ENCODE peak calls at places on chromosomes 7 and 10, in seven cellular contexts. One of them, this sample, is unnamed. For H3K36me3, the result is how much of the 10 kb centered on the place peaks cover.

GRCh38 chr10:85767936-85768335 is 598.7 kb downstream of the GRID1 start:
- DNase-seq in MM.1S: no peak
- DNase-seq in CD4-positive, CD25-positive, alpha-beta regulatory T cell: no peak
- DNase-seq in breast epithelium: no peak
- DNase-seq in small intestine: no peak
- DNase-seq in sigmoid colon: no peak
- DNase-seq in trophoblast cell: no peak
- DNase-seq in this sample: no peak

GRCh38 chr10:323651-324293 is 188.5 kb downstream of the ZMYND11 start:
- DNase-seq in trophoblast cell: peak
- DNase-seq in sigmoid colon: peak
- DNase-seq in MM.1S: no peak
- DNase-seq in breast epithelium: no peak
- DNase-seq in small intestine: no peak
- DNase-seq in CD4-positive, CD25-positive, alpha-beta regulatory T cell: peak
- DNase-seq in this sample: peak

GRCh38 chr10:79104264-79104954 is 35.6 kb downstream of the ZMIZ1 start:
- DNase-seq in sigmoid colon: peak
- DNase-seq in small intestine: no peak
- DNase-seq in MM.1S: no peak
- DNase-seq in CD4-positive, CD25-positive, alpha-beta regulatory T cell: no peak
- DNase-seq in breast epithelium: no peak
- DNase-seq in trophoblast cell: no peak
- DNase-seq in this sample: peak

GRCh38 chr10:70993051-70993450 is 104.7 kb upstream of the PCBD1 start:
- DNase-seq in CD4-positive, CD25-positive, alpha-beta regulatory T cell: no peak
- DNase-seq in breast epithelium: peak
- DNase-seq in sigmoid colon: no peak
- DNase-seq in trophoblast cell: no peak
- DNase-seq in MM.1S: no peak
- DNase-seq in small intestine: no peak
- DNase-seq in this sample: no peak

GRCh38 chr7:45159296-45159695 is 1.7 kb downstream of the RAMP3 start:
- DNase-seq in trophoblast cell: no peak
- DNase-seq in breast epithelium: no peak
- DNase-seq in MM.1S: no peak
- DNase-seq in CD4-positive, CD25-positive, alpha-beta regulatory T cell: no peak
- DNase-seq in small intestine: no peak
- DNase-seq in sigmoid colon: peak
- DNase-seq in this sample: no peak

GRCh38 chr10:88216976-88217375 is 353.6 kb downstream of the PTEN start:
- DNase-seq in breast epithelium: no peak
- DNase-seq in small intestine: peak
- DNase-seq in sigmoid colon: no peak
- DNase-seq in MM.1S: no peak
- DNase-seq in trophoblast cell: no peak
- DNase-seq in CD4-positive, CD25-positive, alpha-beta regulatory T cell: no peak
- DNase-seq in this sample: no peak

GRCh38 chr10:69100136-69100872 is 12.4 kb downstream of the SRGN start:
- DNase-seq in sigmoid colon: no peak
- DNase-seq in CD4-positive, CD25-positive, alpha-beta regulatory T cell: no peak
- DNase-seq in small intestine: no peak
- DNase-seq in trophoblast cell: no peak
- DNase-seq in breast epithelium: no peak
- DNase-seq in MM.1S: no peak
- DNase-seq in this sample: no peak

GRCh38 chr7:45874408-45875131 is 1.7 kb upstream of the CCDC201 start:
- DNase-seq in CD4-positive, CD25-positive, alpha-beta regulatory T cell: no peak
- DNase-seq in MM.1S: no peak
- DNase-seq in small intestine: no peak
- DNase-seq in trophoblast cell: peak
- DNase-seq in breast epithelium: no peak
- DNase-seq in sigmoid colon: no peak
- DNase-seq in this sample: peak

GRCh38 chr7:148334959-148335577 is 255.5 kb upstream of the C7orf33 start:
- DNase-seq in breast epithelium: no peak
- DNase-seq in MM.1S: no peak
- DNase-seq in CD4-positive, CD25-positive, alpha-beta regulatory T cell: no peak
- DNase-seq in sigmoid colon: no peak
- DNase-seq in trophoblast cell: no peak
- DNase-seq in small intestine: peak
- DNase-seq in this sample: no peak

GRCh38 chr7:25777969-25778767 is 373.8 kb upstream of the NFE2L3 start:
- DNase-seq in CD4-positive, CD25-positive, alpha-beta regulatory T cell: no peak
- DNase-seq in trophoblast cell: no peak
- DNase-seq in MM.1S: no peak
- DNase-seq in small intestine: no peak
- DNase-seq in sigmoid colon: no peak
- DNase-seq in breast epithelium: no peak
- DNase-seq in this sample: no peak

GRCh38 chr10:2839081-2839725 is 228.1 kb upstream of the PFKP start:
- DNase-seq in sigmoid colon: no peak
- DNase-seq in trophoblast cell: peak
- DNase-seq in CD4-positive, CD25-positive, alpha-beta regulatory T cell: no peak
- DNase-seq in breast epithelium: no peak
- DNase-seq in small intestine: peak
- DNase-seq in MM.1S: peak
- DNase-seq in this sample: peak

GRCh38 chr7:70618020-70618551 is 513.9 kb upstream of the GALNT17 start:
- DNase-seq in CD4-positive, CD25-positive, alpha-beta regulatory T cell: no peak
- DNase-seq in trophoblast cell: no peak
- DNase-seq in breast epithelium: no peak
- DNase-seq in MM.1S: no peak
- DNase-seq in sigmoid colon: no peak
- DNase-seq in small intestine: no peak
- DNase-seq in this sample: no peak

GRCh38 chr10:13990392-13990805 is 340.3 kb downstream of the FRMD4A start:
- DNase-seq in trophoblast cell: no peak
- DNase-seq in CD4-positive, CD25-positive, alpha-beta regulatory T cell: no peak
- DNase-seq in breast epithelium: no peak
- DNase-seq in MM.1S: no peak
- DNase-seq in sigmoid colon: peak
- DNase-seq in small intestine: no peak
- DNase-seq in this sample: peak

GRCh38 chr10:29056729-29057128 is 232.1 kb upstream of the LYZL1 start:
- DNase-seq in sigmoid colon: no peak
- DNase-seq in CD4-positive, CD25-positive, alpha-beta regulatory T cell: no peak
- DNase-seq in small intestine: peak
- DNase-seq in trophoblast cell: no peak
- DNase-seq in breast epithelium: no peak
- DNase-seq in MM.1S: no peak
- DNase-seq in this sample: no peak

GRCh38 chr10:110898391-110898790 is 20.6 kb downstream of the BBIP1 start:
- DNase-seq in small intestine: no peak
- DNase-seq in sigmoid colon: no peak
- DNase-seq in CD4-positive, CD25-positive, alpha-beta regulatory T cell: no peak
- DNase-seq in trophoblast cell: no peak
- DNase-seq in breast epithelium: no peak
- DNase-seq in MM.1S: no peak
- DNase-seq in this sample: peak

GRCh38 chr10:119001717-119002500 is 27.6 kb upstream of the NANOS1 start:
- DNase-seq in small intestine: no peak
- DNase-seq in trophoblast cell: no peak
- DNase-seq in breast epithelium: no peak
- DNase-seq in CD4-positive, CD25-positive, alpha-beta regulatory T cell: no peak
- DNase-seq in sigmoid colon: no peak
- DNase-seq in MM.1S: no peak
- DNase-seq in this sample: no peak

GRCh38 chr10:43217563-43218205 is 49.2 kb downstream of the RASGEF1A start:
- DNase-seq in trophoblast cell: peak
- DNase-seq in MM.1S: no peak
- DNase-seq in sigmoid colon: no peak
- DNase-seq in breast epithelium: no peak
- DNase-seq in CD4-positive, CD25-positive, alpha-beta regulatory T cell: no peak
- DNase-seq in small intestine: no peak
- DNase-seq in this sample: no peak

GRCh38 chr10:114061148-114061547 is 17.5 kb downstream of the ADRB1 start:
- DNase-seq in sigmoid colon: no peak
- DNase-seq in breast epithelium: no peak
- DNase-seq in trophoblast cell: no peak
- DNase-seq in MM.1S: no peak
- DNase-seq in CD4-positive, CD25-positive, alpha-beta regulatory T cell: no peak
- DNase-seq in small intestine: no peak
- DNase-seq in this sample: no peak

GRCh38 chr7:119937745-119938144 is 335.2 kb upstream of the KCND2 start:
- DNase-seq in sigmoid colon: no peak
- DNase-seq in small intestine: no peak
- DNase-seq in breast epithelium: no peak
- DNase-seq in MM.1S: no peak
- DNase-seq in trophoblast cell: no peak
- DNase-seq in CD4-positive, CD25-positive, alpha-beta regulatory T cell: no peak
- DNase-seq in this sample: no peak

GRCh38 chr10:114026189-114027040 is 17.3 kb upstream of the ADRB1 start:
- DNase-seq in MM.1S: no peak
- DNase-seq in sigmoid colon: no peak
- DNase-seq in CD4-positive, CD25-positive, alpha-beta regulatory T cell: no peak
- DNase-seq in trophoblast cell: peak
- DNase-seq in breast epithelium: no peak
- DNase-seq in small intestine: no peak
- DNase-seq in this sample: peak

GRCh38 chr10:29501692-29502091 is 133.1 kb downstream of the SVIL start:
- DNase-seq in trophoblast cell: peak
- DNase-seq in breast epithelium: no peak
- DNase-seq in CD4-positive, CD25-positive, alpha-beta regulatory T cell: no peak
- DNase-seq in sigmoid colon: no peak
- DNase-seq in small intestine: no peak
- DNase-seq in MM.1S: no peak
- DNase-seq in this sample: peak

GRCh38 chr7:22301790-22302189 is 55.2 kb downstream of the RAPGEF5 start:
- DNase-seq in sigmoid colon: no peak
- DNase-seq in MM.1S: no peak
- DNase-seq in CD4-positive, CD25-positive, alpha-beta regulatory T cell: no peak
- DNase-seq in trophoblast cell: no peak
- DNase-seq in breast epithelium: no peak
- DNase-seq in small intestine: peak
- DNase-seq in this sample: no peak
- H3K36me3 ChIP-seq in sigmoid colon: under half
- H3K36me3 ChIP-seq in MM.1S: under half
- H3K36me3 ChIP-seq in CD4-positive, CD25-positive, alpha-beta regulatory T cell: under half
- H3K36me3 ChIP-seq in trophoblast cell: under half
- H3K36me3 ChIP-seq in breast epithelium: under half
- H3K36me3 ChIP-seq in small intestine: under half
- H3K36me3 ChIP-seq in this sample: under half

GRCh38 chr7:151776446-151776845 is 100.5 kb downstream of the PRKAG2 start:
- DNase-seq in small intestine: no peak
- DNase-seq in CD4-positive, CD25-positive, alpha-beta regulatory T cell: no peak
- DNase-seq in sigmoid colon: peak
- DNase-seq in trophoblast cell: no peak
- DNase-seq in breast epithelium: no peak
- DNase-seq in MM.1S: no peak
- DNase-seq in this sample: no peak

GRCh38 chr7:151779255-151779654 is 97.7 kb downstream of the PRKAG2 start:
- DNase-seq in CD4-positive, CD25-positive, alpha-beta regulatory T cell: no peak
- DNase-seq in breast epithelium: no peak
- DNase-seq in small intestine: no peak
- DNase-seq in trophoblast cell: no peak
- DNase-seq in sigmoid colon: no peak
- DNase-seq in MM.1S: no peak
- DNase-seq in this sample: no peak

GRCh38 chr7:151777511-151777880 is 99.4 kb downstream of the PRKAG2 start:
- DNase-seq in sigmoid colon: peak
- DNase-seq in breast epithelium: no peak
- DNase-seq in CD4-positive, CD25-positive, alpha-beta regulatory T cell: no peak
- DNase-seq in small intestine: no peak
- DNase-seq in MM.1S: no peak
- DNase-seq in trophoblast cell: no peak
- DNase-seq in this sample: no peak

GRCh38 chr7:151776876-151777510 is 99.9 kb downstream of the PRKAG2 start:
- DNase-seq in small intestine: no peak
- DNase-seq in CD4-positive, CD25-positive, alpha-beta regulatory T cell: no peak
- DNase-seq in MM.1S: no peak
- DNase-seq in trophoblast cell: no peak
- DNase-seq in breast epithelium: no peak
- DNase-seq in sigmoid colon: no peak
- DNase-seq in this sample: no peak

GRCh38 chr7:151777913-151778670 is 98.8 kb downstream of the PRKAG2 start:
- DNase-seq in small intestine: no peak
- DNase-seq in MM.1S: no peak
- DNase-seq in trophoblast cell: peak
- DNase-seq in breast epithelium: no peak
- DNase-seq in CD4-positive, CD25-positive, alpha-beta regulatory T cell: no peak
- DNase-seq in sigmoid colon: peak
- DNase-seq in this sample: no peak
- H3K36me3 ChIP-seq in small intestine: under half
- H3K36me3 ChIP-seq in MM.1S: under half
- H3K36me3 ChIP-seq in trophoblast cell: under half
- H3K36me3 ChIP-seq in breast epithelium: under half
- H3K36me3 ChIP-seq in CD4-positive, CD25-positive, alpha-beta regulatory T cell: under half
- H3K36me3 ChIP-seq in sigmoid colon: under half
- H3K36me3 ChIP-seq in this sample: under half

GRCh38 chr7:158941821-158942605 is 85.7 kb downstream of the DYNC2I1 start:
- DNase-seq in breast epithelium: no peak
- DNase-seq in trophoblast cell: no peak
- DNase-seq in CD4-positive, CD25-positive, alpha-beta regulatory T cell: no peak
- DNase-seq in sigmoid colon: no peak
- DNase-seq in small intestine: no peak
- DNase-seq in MM.1S: no peak
- DNase-seq in this sample: no peak
- H3K36me3 ChIP-seq in breast epithelium: under half
- H3K36me3 ChIP-seq in trophoblast cell: under half
- H3K36me3 ChIP-seq in CD4-positive, CD25-positive, alpha-beta regulatory T cell: under half
- H3K36me3 ChIP-seq in sigmoid colon: under half
- H3K36me3 ChIP-seq in small intestine: under half
- H3K36me3 ChIP-seq in MM.1S: under half
- H3K36me3 ChIP-seq in this sample: under half

GRCh38 chr7:99013266-99014112 is 130.4 kb downstream of the SMURF1 start:
- DNase-seq in breast epithelium: no peak
- DNase-seq in sigmoid colon: peak
- DNase-seq in trophoblast cell: no peak
- DNase-seq in small intestine: no peak
- DNase-seq in MM.1S: no peak
- DNase-seq in CD4-positive, CD25-positive, alpha-beta regulatory T cell: no peak
- DNase-seq in this sample: no peak

GRCh38 chr7:99014113-99014985 is 129.6 kb downstream of the SMURF1 start:
- DNase-seq in trophoblast cell: no peak
- DNase-seq in sigmoid colon: peak
- DNase-seq in breast epithelium: no peak
- DNase-seq in CD4-positive, CD25-positive, alpha-beta regulatory T cell: no peak
- DNase-seq in MM.1S: no peak
- DNase-seq in small intestine: no peak
- DNase-seq in this sample: no peak

GRCh38 chr7:99019523-99020412 is 124.1 kb downstream of the SMURF1 start:
- DNase-seq in sigmoid colon: peak
- DNase-seq in breast epithelium: peak
- DNase-seq in trophoblast cell: no peak
- DNase-seq in small intestine: no peak
- DNase-seq in CD4-positive, CD25-positive, alpha-beta regulatory T cell: no peak
- DNase-seq in MM.1S: no peak
- DNase-seq in this sample: no peak

GRCh38 chr7:99012722-99013121 is 131.2 kb downstream of the SMURF1 start:
- DNase-seq in breast epithelium: no peak
- DNase-seq in MM.1S: no peak
- DNase-seq in CD4-positive, CD25-positive, alpha-beta regulatory T cell: no peak
- DNase-seq in small intestine: no peak
- DNase-seq in trophoblast cell: no peak
- DNase-seq in sigmoid colon: peak
- DNase-seq in this sample: no peak

DNA sequence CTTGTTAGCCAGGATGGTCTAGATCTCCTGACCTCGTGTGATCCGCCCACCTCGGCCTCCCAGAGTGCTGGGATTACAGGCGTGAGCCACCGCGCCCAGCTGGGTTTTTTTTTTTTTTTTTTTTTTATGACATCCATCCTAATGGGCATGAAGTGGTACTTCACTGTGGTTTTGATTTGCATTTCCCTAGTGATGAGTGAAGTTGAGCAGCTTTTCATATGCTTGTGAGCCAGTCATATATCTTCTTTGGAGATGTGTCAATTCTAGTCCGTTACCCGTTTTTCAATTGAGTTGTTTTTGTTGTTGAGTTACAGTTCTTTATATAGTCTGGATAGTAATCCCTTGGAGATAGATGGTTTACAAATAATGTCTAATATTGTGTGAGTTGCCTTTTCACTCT is 127.7 kb downstream of the SMURF1 start:
- DNase-seq in MM.1S: no peak
- DNase-seq in small intestine: no peak
- DNase-seq in trophoblast cell: no peak
- DNase-seq in breast epithelium: peak
- DNase-seq in sigmoid colon: no peak
- DNase-seq in CD4-positive, CD25-positive, alpha-beta regulatory T cell: no peak
- DNase-seq in this sample: no peak
- H3K36me3 ChIP-seq in MM.1S: under half
- H3K36me3 ChIP-seq in small intestine: under half
- H3K36me3 ChIP-seq in trophoblast cell: under half
- H3K36me3 ChIP-seq in breast epithelium: under half
- H3K36me3 ChIP-seq in sigmoid colon: under half
- H3K36me3 ChIP-seq in CD4-positive, CD25-positive, alpha-beta regulatory T cell: half or more
- H3K36me3 ChIP-seq in this sample: under half